ENCODE peak calls at places on chromosomes 3 and 15, in five cellular contexts. One of them, this sample, is unnamed.

GRCh38 chr3:14915636-14916222 is 31.7 kb upstream of the NR2C2 start:
- DNase-seq in HepG2: no peak
- DNase-seq in H1: no peak
- DNase-seq in NT2/D1: no peak
- DNase-seq in GM12878: no peak
- DNase-seq in this sample: no peak

GRCh38 chr3:3065876-3066275 is 44.3 kb downstream of the IL5RA start:
- DNase-seq in NT2/D1: no peak
- DNase-seq in H1: no peak
- DNase-seq in HepG2: no peak
- DNase-seq in GM12878: no peak
- DNase-seq in this sample: no peak

GRCh38 chr3:78659386-78659987 is 1108.3 kb downstream of the ROBO1 start:
- DNase-seq in H1: no peak
- DNase-seq in GM12878: no peak
- DNase-seq in HepG2: peak; percentile 29
- DNase-seq in NT2/D1: peak; percentile 22
- DNase-seq in this sample: peak; percentile 17

GRCh38 chr15:70435369-70435768 is 328.0 kb downstream of the UACA start:
- DNase-seq in NT2/D1: no peak
- DNase-seq in H1: no peak
- DNase-seq in GM12878: no peak
- DNase-seq in HepG2: no peak
- DNase-seq in this sample: no peak

GRCh38 chr3:196988241-196989029 is 19.8 kb upstream of the PIGZ start:
- DNase-seq in NT2/D1: no peak
- DNase-seq in HepG2: peak; percentile 74
- DNase-seq in H1: no peak
- DNase-seq in GM12878: no peak
- DNase-seq in this sample: no peak

GRCh38 chr3:121943434-121943833 is 49.2 kb downstream of the SLC15A2 start:
- DNase-seq in GM12878: no peak
- DNase-seq in HepG2: peak; percentile 6
- DNase-seq in H1: no peak
- DNase-seq in NT2/D1: no peak
- DNase-seq in this sample: no peak

GRCh38 chr3:65144791-65145355 is 457.1 kb upstream of the ADAMTS9 start:
- DNase-seq in HepG2: no peak
- DNase-seq in H1: no peak
- DNase-seq in GM12878: no peak
- DNase-seq in NT2/D1: no peak
- DNase-seq in this sample: no peak

GRCh38 chr3:11185564-11186317 is 31.4 kb downstream of the HRH1 start:
- DNase-seq in NT2/D1: no peak
- DNase-seq in HepG2: no peak
- DNase-seq in GM12878: no peak
- DNase-seq in H1: no peak
- DNase-seq in this sample: no peak

GRCh38 chr15:27486036-27486435 is 515.1 kb downstream of the GABRG3 start:
- DNase-seq in NT2/D1: no peak
- DNase-seq in HepG2: no peak
- DNase-seq in GM12878: no peak
- DNase-seq in H1: no peak
- DNase-seq in this sample: no peak

GRCh38 chr3:96209703-96210102 is 604.7 kb upstream of the EPHA6 start:
- DNase-seq in H1: no peak
- DNase-seq in NT2/D1: no peak
- DNase-seq in GM12878: no peak
- DNase-seq in HepG2: no peak
- DNase-seq in this sample: no peak

GRCh38 chr15:101439285-101439919 is 50.1 kb downstream of the PCSK6 start:
- DNase-seq in HepG2: peak; percentile 99
- DNase-seq in NT2/D1: no peak
- DNase-seq in GM12878: no peak
- DNase-seq in H1: no peak
- DNase-seq in this sample: no peak

GRCh38 chr15:90028376-90028775 is 27.3 kb downstream of the ZNF710 start:
- DNase-seq in NT2/D1: no peak
- DNase-seq in HepG2: no peak
- DNase-seq in GM12878: no peak
- DNase-seq in H1: no peak
- DNase-seq in this sample: no peak

GRCh38 chr15:46442196-46442595 is 807.4 kb downstream of the SQOR start:
- DNase-seq in HepG2: no peak
- DNase-seq in GM12878: no peak
- DNase-seq in H1: no peak
- DNase-seq in NT2/D1: no peak
- DNase-seq in this sample: no peak

GRCh38 chr15:41827290-41827879 is 507 bp upstream of the JMJD7 start:
- DNase-seq in GM12878: no peak
- DNase-seq in NT2/D1: no peak
- DNase-seq in H1: no peak
- DNase-seq in HepG2: no peak
- DNase-seq in this sample: peak; percentile 10

GRCh38 chr3:126407412-126408044 is 12.8 kb downstream of the CFAP100 start:
- DNase-seq in H1: no peak
- DNase-seq in NT2/D1: no peak
- DNase-seq in HepG2: no peak
- DNase-seq in GM12878: no peak
- DNase-seq in this sample: no peak

GRCh38 chr3:197352382-197352781 is 54.0 kb upstream of the DLG1 start:
- DNase-seq in H1: no peak
- DNase-seq in NT2/D1: no peak
- DNase-seq in GM12878: no peak
- DNase-seq in HepG2: no peak
- DNase-seq in this sample: no peak

GRCh38 chr15:81887913-81888312 is 157.9 kb downstream of the MEX3B start:
- DNase-seq in GM12878: no peak
- DNase-seq in HepG2: no peak
- DNase-seq in NT2/D1: no peak
- DNase-seq in H1: no peak
- DNase-seq in this sample: no peak

GRCh38 chr15:41230345-41230649 is 260 bp downstream of the EXD1 start:
- DNase-seq in HepG2: no peak
- DNase-seq in GM12878: no peak
- DNase-seq in H1: no peak
- DNase-seq in NT2/D1: no peak
- DNase-seq in this sample: no peak

GRCh38 chr3:65178703-65179102 is 490.9 kb upstream of the ADAMTS9 start:
- DNase-seq in NT2/D1: no peak
- DNase-seq in H1: no peak
- DNase-seq in HepG2: no peak
- DNase-seq in GM12878: no peak
- DNase-seq in this sample: no peak

GRCh38 chr3:29065211-29065785 is 215.6 kb upstream of the RBMS3 start:
- DNase-seq in NT2/D1: peak; percentile 74
- DNase-seq in H1: peak; percentile 34
- DNase-seq in HepG2: no peak
- DNase-seq in GM12878: no peak
- DNase-seq in this sample: peak; percentile 34

GRCh38 chr3:24264748-24265158 is 229.9 kb downstream of the THRB start:
- DNase-seq in GM12878: no peak
- DNase-seq in HepG2: peak; percentile 53
- DNase-seq in H1: no peak
- DNase-seq in NT2/D1: peak; percentile 44
- DNase-seq in this sample: peak; percentile 47
- TF ChIP-seq SUZ12 in GM12878: no peak
- TF ChIP-seq SUZ12 in HepG2: no peak
- TF ChIP-seq SUZ12 in H1: no peak
- TF ChIP-seq SUZ12 in NT2/D1: no peak
- TF ChIP-seq SUZ12 in this sample: no peak

GRCh38 chr15:92226020-92226612 is 167.6 kb upstream of the ST8SIA2 start:
- DNase-seq in H1: no peak
- DNase-seq in GM12878: no peak
- DNase-seq in HepG2: peak; percentile 25
- DNase-seq in NT2/D1: peak; percentile 36
- DNase-seq in this sample: peak; percentile 24
- TF ChIP-seq SUZ12 in H1: no peak
- TF ChIP-seq SUZ12 in GM12878: no peak
- TF ChIP-seq SUZ12 in HepG2: no peak
- TF ChIP-seq SUZ12 in NT2/D1: no peak
- TF ChIP-seq SUZ12 in this sample: no peak

GRCh38 chr15:64845826-64846225 is 4.1 kb downstream of the PLEKHO2 start:
- DNase-seq in GM12878: no peak
- DNase-seq in H1: no peak
- DNase-seq in NT2/D1: no peak
- DNase-seq in HepG2: no peak
- DNase-seq in this sample: no peak

GRCh38 chr15:64847876-64848716 is 6.4 kb downstream of the PLEKHO2 start:
- DNase-seq in GM12878: no peak
- DNase-seq in HepG2: peak; percentile 79
- DNase-seq in H1: no peak
- DNase-seq in NT2/D1: no peak
- DNase-seq in this sample: no peak

GRCh38 chr15:64847448-64847847 is 5.7 kb downstream of the PLEKHO2 start:
- DNase-seq in H1: no peak
- DNase-seq in NT2/D1: no peak
- DNase-seq in GM12878: no peak
- DNase-seq in HepG2: no peak
- DNase-seq in this sample: no peak

GRCh38 chr15:64846246-64846645 is 4.5 kb downstream of the PLEKHO2 start:
- DNase-seq in NT2/D1: no peak
- DNase-seq in GM12878: no peak
- DNase-seq in HepG2: no peak
- DNase-seq in H1: no peak
- DNase-seq in this sample: no peak

DNA sequence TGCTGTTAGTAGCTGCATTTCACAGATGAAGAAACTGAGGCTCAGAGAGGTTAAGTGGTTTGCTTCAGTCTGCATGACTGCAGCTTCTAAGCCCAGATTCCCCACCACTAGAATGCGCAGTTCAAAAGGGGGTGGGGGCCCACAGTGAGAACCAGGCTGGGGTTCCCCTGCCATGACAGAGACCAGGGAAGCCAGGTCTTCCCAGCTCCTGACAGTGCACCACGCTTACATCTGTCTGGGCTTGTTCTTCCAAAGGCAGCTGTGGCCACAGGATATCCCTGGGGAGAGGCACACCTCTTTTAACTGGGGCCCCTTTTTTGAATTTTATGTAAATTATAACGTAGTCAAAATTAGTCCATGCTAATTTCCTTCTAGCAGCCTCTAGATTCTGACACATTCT is 5.3 kb downstream of the PLEKHO2 start:
- DNase-seq in H1: no peak
- DNase-seq in GM12878: no peak
- DNase-seq in NT2/D1: no peak
- DNase-seq in HepG2: no peak
- DNase-seq in this sample: no peak
- TF ChIP-seq SUZ12 in H1: no peak
- TF ChIP-seq SUZ12 in GM12878: no peak
- TF ChIP-seq SUZ12 in NT2/D1: no peak
- TF ChIP-seq SUZ12 in HepG2: no peak
- TF ChIP-seq SUZ12 in this sample: no peak

GRCh38 chr3:25424238-25425013 is 3.6 kb upstream of the RARB start:
- DNase-seq in HepG2: no peak
- DNase-seq in NT2/D1: no peak
- DNase-seq in H1: no peak
- DNase-seq in GM12878: no peak
- DNase-seq in this sample: no peak
- TF ChIP-seq SUZ12 in HepG2: no peak
- TF ChIP-seq SUZ12 in NT2/D1: no peak
- TF ChIP-seq SUZ12 in H1: no peak
- TF ChIP-seq SUZ12 in GM12878: no peak
- TF ChIP-seq SUZ12 in this sample: no peak

DNA sequence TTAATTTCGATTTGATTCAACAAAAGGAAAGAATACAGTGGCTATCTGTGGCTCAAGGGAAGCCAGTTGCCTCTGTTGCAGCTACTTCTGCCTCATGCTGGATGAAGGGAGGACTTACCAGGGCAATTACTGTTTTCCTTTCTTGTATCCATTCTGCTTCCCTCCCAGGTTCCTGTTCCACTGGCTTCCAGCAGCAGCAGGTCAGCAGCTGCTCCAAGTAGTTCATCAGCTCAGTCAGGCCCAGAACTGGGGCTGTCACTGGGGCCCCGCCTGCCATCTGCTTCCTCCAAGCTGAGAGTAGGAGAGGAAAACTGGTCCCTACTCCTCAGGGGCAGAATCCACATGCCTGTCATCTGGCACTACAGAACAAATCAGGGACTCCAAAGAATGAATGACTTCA is 48.6 kb upstream of the ULK4 start:
- DNase-seq in NT2/D1: no peak
- DNase-seq in HepG2: no peak
- DNase-seq in H1: no peak
- DNase-seq in GM12878: no peak
- DNase-seq in this sample: no peak
- TF ChIP-seq SUZ12 in NT2/D1: no peak
- TF ChIP-seq SUZ12 in HepG2: no peak
- TF ChIP-seq SUZ12 in H1: no peak
- TF ChIP-seq SUZ12 in GM12878: no peak
- TF ChIP-seq SUZ12 in this sample: no peak

GRCh38 chr3:16917256-16917935 is 32.6 kb downstream of the PLCL2 start:
- DNase-seq in GM12878: no peak
- DNase-seq in NT2/D1: no peak
- DNase-seq in HepG2: no peak
- DNase-seq in H1: no peak
- DNase-seq in this sample: no peak

GRCh38 chr3:16917980-16918682 is 33.4 kb downstream of the PLCL2 start:
- DNase-seq in H1: no peak
- DNase-seq in GM12878: no peak
- DNase-seq in NT2/D1: no peak
- DNase-seq in HepG2: no peak
- DNase-seq in this sample: no peak

GRCh38 chr3:16923112-16923511 is 38.4 kb downstream of the PLCL2 start:
- DNase-seq in HepG2: no peak
- DNase-seq in NT2/D1: no peak
- DNase-seq in GM12878: no peak
- DNase-seq in H1: peak; percentile 23
- DNase-seq in this sample: no peak

GRCh38 chr3:16916840-16917239 is 32.1 kb downstream of the PLCL2 start:
- DNase-seq in HepG2: no peak
- DNase-seq in GM12878: no peak
- DNase-seq in H1: no peak
- DNase-seq in NT2/D1: no peak
- DNase-seq in this sample: no peak

GRCh38 chr3:16918683-16919025 is 33.9 kb downstream of the PLCL2 start:
- DNase-seq in GM12878: no peak
- DNase-seq in HepG2: no peak
- DNase-seq in H1: no peak
- DNase-seq in NT2/D1: no peak
- DNase-seq in this sample: no peak
- TF ChIP-seq SUZ12 in GM12878: no peak
- TF ChIP-seq SUZ12 in HepG2: no peak
- TF ChIP-seq SUZ12 in H1: no peak
- TF ChIP-seq SUZ12 in NT2/D1: no peak
- TF ChIP-seq SUZ12 in this sample: no peak